ENCODE peak calls at places on chromosome 22, in five cellular contexts. Q, I, X, N and U are unnamed samples.

GRCh38 chr22:30582051-30582450 is 7.6 kb upstream of the GAL3ST1 start:
- DNase-seq in Q (no peak), I (no peak), X (no peak), N (no peak), U (no peak)

GRCh38 chr22:41899992-41900651 is 14.8 kb downstream of the SHISA8 start:
- DNase-seq in Q (no peak), I (no peak), X (no peak), N (no peak), U (no peak)

GRCh38 chr22:30185129-30185528 is 61.4 kb downstream of the LIF start:
- DNase-seq in Q (no peak), I (peak; percentile 58), X (no peak), N (peak; percentile 55), U (peak; percentile 31)

GRCh38 chr22:26658671-26659478 is 1.5 kb downstream of the MIAT start:
- DNase-seq in Q (peak; percentile 72), I (peak; percentile 91), X (peak; percentile 38), N (peak; percentile 93), U (peak; percentile 84)

GRCh38 chr22:40626826-40627225 is 9.7 kb downstream of the MRTFA start:
- DNase-seq in Q (no peak), I (no peak), X (no peak), N (no peak), U (no peak)

GRCh38 chr22:38316340-38317236 is 645 bp downstream of the CSNK1E start:
- DNase-seq in Q (no peak), I (peak; percentile 54), X (no peak), N (peak; percentile 80), U (peak; percentile 55)

GRCh38 chr22:37054078-37054440 is 2.5 kb downstream of the KCTD17 start:
- DNase-seq in Q (no peak), I (no peak), X (no peak), N (no peak), U (no peak)

GRCh38 chr22:23525510-23525909 is 54.6 kb downstream of the IGLL1 start:
- DNase-seq in Q (no peak), I (no peak), X (no peak), N (no peak), U (no peak)

GRCh38 chr22:37802310-37803194 is 5.2 kb upstream of the GCAT start:
- DNase-seq in Q (peak; percentile 73), I (peak; percentile 48), X (no peak), N (no peak), U (peak; percentile 33)

GRCh38 chr22:29470159-29470855 is 9.7 kb upstream of the NEFH start:
- DNase-seq in Q (peak; percentile 84), I (peak; percentile 81), X (no peak), N (peak; percentile 85), U (peak; percentile 89)

GRCh38 chr22:49779226-49779625 is 48.4 kb downstream of the BRD1 start:
- DNase-seq in Q (no peak), I (no peak), X (no peak), N (no peak), U (no peak)

GRCh38 chr22:17814084-17814483 is 39.8 kb upstream of the BID start:
- DNase-seq in Q (no peak), I (no peak), X (no peak), N (no peak), U (no peak)

GRCh38 chr22:27982106-27982505 is 63.0 kb upstream of the PITPNB start:
- DNase-seq in Q (no peak), I (no peak), X (no peak), N (no peak), U (no peak)

GRCh38 chr22:17412232-17412631 is 43.0 kb downstream of the CECR2 start:
- DNase-seq in Q (no peak), I (no peak), X (no peak), N (no peak), U (no peak)

GRCh38 chr22:49763696-49764095 is 64.0 kb downstream of the BRD1 start:
- DNase-seq in Q (no peak), I (no peak), X (no peak), N (no peak), U (no peak)

GRCh38 chr22:38735126-38735464 is 20.7 kb downstream of the SUN2 start:
- DNase-seq in Q (no peak), I (no peak), X (no peak), N (no peak), U (no peak)

GRCh38 chr22:46792061-46792796 is 29.8 kb downstream of the TBC1D22A start:
- DNase-seq in Q (no peak), I (no peak), X (no peak), N (no peak), U (no peak)

GRCh38 chr22:23388492-23389009 is 191.5 kb downstream of the IGLL1 start:
- DNase-seq in Q (no peak), I (no peak), X (no peak), N (no peak), U (no peak)

GRCh38 chr22:45502215-45503070 is at the start of gene FBLN1:
- DNase-seq in Q (peak; percentile 85), I (peak; percentile 12), X (no peak), N (no peak), U (peak; percentile 7)

GRCh38 chr22:50141891-50142363 is 28.6 kb upstream of the PANX2 start:
- DNase-seq in Q (peak; percentile 29), I (no peak), X (no peak), N (no peak), U (no peak)

GRCh38 chr22:37279469-37279868 is 2.8 kb upstream of the CYTH4 start:
- DNase-seq in Q (no peak), I (no peak), X (no peak), N (no peak), U (no peak)

GRCh38 chr22:30089655-30089974 is 9.4 kb downstream of the HORMAD2 start:
- DNase-seq in Q (no peak), I (no peak), X (no peak), N (no peak), U (no peak)

GRCh38 chr22:35995772-35996171 is 32.9 kb downstream of the RBFOX2 start:
- DNase-seq in Q (no peak), I (no peak), X (no peak), N (no peak), U (no peak)

GRCh38 chr22:29251265-29251664 is 16.5 kb downstream of the RHBDD3 start:
- DNase-seq in Q (no peak), I (no peak), X (no peak), N (no peak), U (no peak)

GRCh38 chr22:20526628-20527355 is 19.4 kb downstream of the MED15 start:
- DNase-seq in Q (no peak), I (no peak), X (no peak), N (no peak), U (no peak)

GRCh38 chr22:49793296-49793695 is 34.4 kb downstream of the BRD1 start:
- DNase-seq in Q (no peak), I (no peak), X (no peak), N (no peak), U (no peak)